ENCODE peak calls at places on chromosome 4, in six cellular contexts. One of them, this sample, is unnamed.

GRCh38 chr4:99827857-99828256 is 11.2 kb downstream of the DAPP1 start:
- DNase-seq in AG09309: no peak
- DNase-seq in neural crest cell: no peak
- DNase-seq in esophagus muscularis mucosa: no peak
- DNase-seq in brain microvascular endothelial cell: no peak
- DNase-seq in psoas muscle: no peak
- DNase-seq in this sample: no peak

GRCh38 chr4:185865901-185866328 is 53.9 kb upstream of the SORBS2 start:
- DNase-seq in AG09309: no peak
- DNase-seq in neural crest cell: no peak
- DNase-seq in esophagus muscularis mucosa: peak; percentile 47
- DNase-seq in brain microvascular endothelial cell: peak; percentile 74
- DNase-seq in psoas muscle: no peak
- DNase-seq in this sample: no peak

GRCh38 chr4:132328761-132329160 is 820.3 kb upstream of the PCDH10 start:
- DNase-seq in AG09309: no peak
- DNase-seq in neural crest cell: no peak
- DNase-seq in esophagus muscularis mucosa: no peak
- DNase-seq in brain microvascular endothelial cell: no peak
- DNase-seq in psoas muscle: no peak
- DNase-seq in this sample: no peak

GRCh38 chr4:107216379-107216778 is 180.3 kb upstream of the DKK2 start:
- DNase-seq in AG09309: no peak
- DNase-seq in neural crest cell: no peak
- DNase-seq in esophagus muscularis mucosa: no peak
- DNase-seq in brain microvascular endothelial cell: no peak
- DNase-seq in psoas muscle: no peak
- DNase-seq in this sample: no peak

GRCh38 chr4:185435466-185435865 is 9.7 kb upstream of the UFSP2 start:
- DNase-seq in AG09309: no peak
- DNase-seq in neural crest cell: no peak
- DNase-seq in esophagus muscularis mucosa: no peak
- DNase-seq in brain microvascular endothelial cell: no peak
- DNase-seq in psoas muscle: no peak
- DNase-seq in this sample: no peak

GRCh38 chr4:8514391-8514790 is 65.8 kb upstream of the GPR78 start:
- DNase-seq in AG09309: no peak
- DNase-seq in neural crest cell: no peak
- DNase-seq in esophagus muscularis mucosa: no peak
- DNase-seq in brain microvascular endothelial cell: no peak
- DNase-seq in psoas muscle: no peak
- DNase-seq in this sample: no peak

GRCh38 chr4:159312236-159312635 is 209.4 kb downstream of the RAPGEF2 start:
- DNase-seq in AG09309: no peak
- DNase-seq in neural crest cell: no peak
- DNase-seq in esophagus muscularis mucosa: no peak
- DNase-seq in brain microvascular endothelial cell: no peak
- DNase-seq in psoas muscle: no peak
- DNase-seq in this sample: no peak

GRCh38 chr4:72312032-72312650 is 256.9 kb downstream of the ADAMTS3 start:
- DNase-seq in AG09309: peak; percentile 91
- DNase-seq in neural crest cell: no peak
- DNase-seq in esophagus muscularis mucosa: no peak
- DNase-seq in brain microvascular endothelial cell: peak; percentile 96
- DNase-seq in psoas muscle: peak; percentile 60
- DNase-seq in this sample: no peak

GRCh38 chr4:1948232-1948631 is 60.5 kb downstream of the NELFA start:
- DNase-seq in AG09309: no peak
- DNase-seq in neural crest cell: no peak
- DNase-seq in esophagus muscularis mucosa: no peak
- DNase-seq in brain microvascular endothelial cell: no peak
- DNase-seq in psoas muscle: no peak
- DNase-seq in this sample: no peak

GRCh38 chr4:185201983-185202962 is 1.5 kb downstream of the CFAP97 start:
- DNase-seq in AG09309: no peak
- DNase-seq in neural crest cell: no peak
- DNase-seq in esophagus muscularis mucosa: no peak
- DNase-seq in brain microvascular endothelial cell: no peak
- DNase-seq in psoas muscle: no peak
- DNase-seq in this sample: no peak

GRCh38 chr4:189823611-189824010 is 117.1 kb upstream of the FRG1 start:
- DNase-seq in AG09309: no peak
- DNase-seq in neural crest cell: no peak
- DNase-seq in esophagus muscularis mucosa: peak; percentile 66
- DNase-seq in brain microvascular endothelial cell: no peak
- DNase-seq in psoas muscle: no peak
- DNase-seq in this sample: no peak

GRCh38 chr4:2412534-2412884 is 5.9 kb downstream of the ZFYVE28 start:
- DNase-seq in AG09309: no peak
- DNase-seq in neural crest cell: no peak
- DNase-seq in esophagus muscularis mucosa: no peak
- DNase-seq in brain microvascular endothelial cell: no peak
- DNase-seq in psoas muscle: no peak
- DNase-seq in this sample: no peak

GRCh38 chr4:48904101-48904500 is 2.5 kb downstream of the OCIAD2 start:
- DNase-seq in AG09309: no peak
- DNase-seq in neural crest cell: no peak
- DNase-seq in esophagus muscularis mucosa: no peak
- DNase-seq in brain microvascular endothelial cell: no peak
- DNase-seq in psoas muscle: no peak
- DNase-seq in this sample: no peak

GRCh38 chr4:14125375-14126129 is 498.0 kb upstream of the BOD1L1 start:
- DNase-seq in AG09309: no peak
- DNase-seq in neural crest cell: no peak
- DNase-seq in esophagus muscularis mucosa: no peak
- DNase-seq in brain microvascular endothelial cell: no peak
- DNase-seq in psoas muscle: no peak
- DNase-seq in this sample: no peak

GRCh38 chr4:102344520-102344954 is 745 bp downstream of the SLC39A8 start:
- DNase-seq in AG09309: no peak
- DNase-seq in neural crest cell: peak; percentile 49
- DNase-seq in esophagus muscularis mucosa: no peak
- DNase-seq in brain microvascular endothelial cell: peak; percentile 45
- DNase-seq in psoas muscle: peak; percentile 44
- DNase-seq in this sample: peak; percentile 61

DNA sequence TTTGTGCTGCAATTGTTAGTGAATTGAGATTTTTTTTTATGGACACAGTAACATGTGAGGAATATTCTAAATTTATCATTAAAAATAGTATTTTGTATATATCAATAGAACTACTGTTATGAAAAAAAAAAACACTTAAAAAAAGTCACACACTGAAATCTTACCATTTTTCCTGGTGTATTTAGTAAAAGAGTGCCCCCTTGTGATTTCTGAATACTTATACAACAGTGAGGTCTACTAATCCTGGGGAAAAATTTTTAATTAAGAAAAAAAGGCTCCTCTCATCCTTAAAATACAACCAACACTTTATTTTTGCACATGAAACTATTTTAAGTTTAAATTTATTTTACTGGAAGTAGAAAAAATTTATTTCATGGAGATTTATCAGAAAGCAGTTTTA is 56.4 kb upstream of the SPOCK3 start:
- DNase-seq in AG09309: no peak
- DNase-seq in neural crest cell: no peak
- DNase-seq in esophagus muscularis mucosa: no peak
- DNase-seq in brain microvascular endothelial cell: no peak
- DNase-seq in psoas muscle: no peak
- DNase-seq in this sample: no peak
- TF ChIP-seq CTCF in AG09309: no peak
- TF ChIP-seq CTCF in neural crest cell: peak; percentile 70
- TF ChIP-seq CTCF in esophagus muscularis mucosa: no peak
- TF ChIP-seq CTCF in brain microvascular endothelial cell: peak; percentile 13
- TF ChIP-seq CTCF in psoas muscle: peak; percentile 30
- TF ChIP-seq CTCF in this sample: peak; percentile 49

DNA sequence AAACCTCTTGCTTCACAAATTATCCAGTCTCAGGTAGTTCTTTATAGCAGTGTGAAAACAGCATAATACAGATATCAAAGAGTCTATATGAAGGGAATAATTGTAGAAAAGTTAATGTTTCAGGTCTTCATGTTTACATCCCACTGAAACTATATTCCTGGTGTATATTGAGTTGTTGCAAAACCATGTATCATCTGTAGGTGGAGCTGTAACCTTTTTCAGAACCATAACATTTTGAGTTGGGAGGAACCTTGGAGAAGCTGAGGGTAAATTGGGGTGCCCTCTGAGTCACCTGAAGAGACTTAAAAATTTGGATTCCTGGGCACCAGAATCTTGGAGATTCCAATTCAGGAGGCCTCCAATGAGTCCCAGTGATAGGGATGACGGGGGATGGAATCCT is 51.9 kb upstream of the TAPT1 start:
- DNase-seq in AG09309: no peak
- DNase-seq in neural crest cell: no peak
- DNase-seq in esophagus muscularis mucosa: no peak
- DNase-seq in brain microvascular endothelial cell: no peak
- DNase-seq in psoas muscle: no peak
- DNase-seq in this sample: no peak
- TF ChIP-seq CTCF in AG09309: peak; percentile 23
- TF ChIP-seq CTCF in neural crest cell: peak; percentile 22
- TF ChIP-seq CTCF in esophagus muscularis mucosa: no peak
- TF ChIP-seq CTCF in brain microvascular endothelial cell: no peak
- TF ChIP-seq CTCF in psoas muscle: no peak
- TF ChIP-seq CTCF in this sample: peak; percentile 23

GRCh38 chr4:113878718-113879117 is 100.7 kb downstream of the ARSJ start:
- DNase-seq in AG09309: no peak
- DNase-seq in neural crest cell: peak; percentile 19
- DNase-seq in esophagus muscularis mucosa: no peak
- DNase-seq in brain microvascular endothelial cell: peak; percentile 28
- DNase-seq in psoas muscle: no peak
- DNase-seq in this sample: no peak
- TF ChIP-seq CTCF in AG09309: peak; percentile 17
- TF ChIP-seq CTCF in neural crest cell: peak; percentile 58
- TF ChIP-seq CTCF in esophagus muscularis mucosa: no peak
- TF ChIP-seq CTCF in brain microvascular endothelial cell: peak; percentile 58
- TF ChIP-seq CTCF in psoas muscle: no peak
- TF ChIP-seq CTCF in this sample: peak; percentile 43

DNA sequence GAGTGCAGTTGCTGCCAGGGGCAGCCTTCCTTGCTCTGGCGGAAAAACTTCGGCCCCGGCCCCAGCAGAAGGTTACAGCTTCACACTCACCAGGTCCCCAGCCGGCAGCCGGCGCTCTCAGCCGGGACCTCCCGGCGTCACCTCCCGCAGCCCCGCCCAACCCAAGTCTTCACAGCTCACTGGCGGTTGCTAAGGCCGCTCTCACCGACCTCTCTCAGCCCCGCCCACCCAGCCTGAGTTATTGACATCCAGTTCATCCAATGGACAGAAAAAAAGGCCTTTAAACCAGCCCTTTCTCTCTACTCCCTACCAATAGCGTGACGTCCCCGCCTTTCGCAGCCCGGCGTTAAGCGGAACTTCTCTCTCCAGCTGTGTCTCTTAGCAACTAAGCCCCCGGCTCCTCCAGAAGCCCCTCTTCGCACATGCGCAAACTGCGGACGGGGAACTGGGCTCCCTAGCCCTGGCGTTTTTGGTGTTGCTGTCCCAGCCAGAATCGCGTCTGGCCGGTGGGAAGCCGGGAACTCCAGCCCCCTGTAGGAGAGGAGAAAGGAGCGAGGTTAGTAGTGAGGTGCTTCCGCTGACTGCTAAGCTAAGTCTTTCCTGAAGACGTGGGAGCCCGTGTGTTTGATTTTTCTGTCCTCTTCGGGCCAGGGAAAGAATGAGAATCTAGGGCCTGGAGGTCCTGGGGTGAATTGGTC is at the start of gene BBS12:
- DNase-seq in AG09309: peak; percentile 99
- DNase-seq in neural crest cell: peak; percentile 100
- DNase-seq in esophagus muscularis mucosa: peak; percentile 100
- DNase-seq in brain microvascular endothelial cell: peak; percentile 100
- DNase-seq in psoas muscle: peak; percentile 98
- DNase-seq in this sample: peak; percentile 98
- TF ChIP-seq CTCF in AG09309: peak; percentile 58
- TF ChIP-seq CTCF in neural crest cell: no peak
- TF ChIP-seq CTCF in esophagus muscularis mucosa: no peak
- TF ChIP-seq CTCF in brain microvascular endothelial cell: peak; percentile 68
- TF ChIP-seq CTCF in psoas muscle: no peak
- TF ChIP-seq CTCF in this sample: no peak

DNA sequence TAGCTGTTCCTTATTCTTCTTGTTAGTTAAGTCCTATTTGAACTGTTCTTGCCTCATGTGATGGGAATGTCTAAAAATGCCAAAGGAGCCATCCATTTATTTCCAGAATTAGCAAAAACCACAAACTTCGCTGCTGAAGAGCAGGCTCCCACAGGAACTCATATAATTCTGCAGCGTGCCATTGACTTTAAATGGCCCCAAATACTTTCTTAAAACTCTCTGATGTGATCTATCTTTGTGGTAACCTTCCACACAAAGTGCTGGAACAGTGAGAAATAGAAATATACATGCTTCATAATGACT is 392.5 kb upstream of the ZFP42 start:
- DNase-seq in AG09309: peak; percentile 97
- DNase-seq in neural crest cell: no peak
- DNase-seq in esophagus muscularis mucosa: no peak
- DNase-seq in brain microvascular endothelial cell: peak; percentile 64
- DNase-seq in psoas muscle: no peak
- DNase-seq in this sample: no peak
- TF ChIP-seq CTCF in AG09309: no peak
- TF ChIP-seq CTCF in neural crest cell: no peak
- TF ChIP-seq CTCF in esophagus muscularis mucosa: no peak
- TF ChIP-seq CTCF in brain microvascular endothelial cell: no peak
- TF ChIP-seq CTCF in psoas muscle: no peak
- TF ChIP-seq CTCF in this sample: no peak

GRCh38 chr4:174255790-174256189 is 27.7 kb downstream of the FBXO8 start:
- DNase-seq in AG09309: no peak
- DNase-seq in neural crest cell: no peak
- DNase-seq in esophagus muscularis mucosa: no peak
- DNase-seq in brain microvascular endothelial cell: peak; percentile 88
- DNase-seq in psoas muscle: no peak
- DNase-seq in this sample: no peak

GRCh38 chr4:174262624-174263444 is 20.6 kb downstream of the FBXO8 start:
- DNase-seq in AG09309: no peak
- DNase-seq in neural crest cell: no peak
- DNase-seq in esophagus muscularis mucosa: no peak
- DNase-seq in brain microvascular endothelial cell: no peak
- DNase-seq in psoas muscle: no peak
- DNase-seq in this sample: no peak

GRCh38 chr4:174260099-174260498 is 23.4 kb downstream of the FBXO8 start:
- DNase-seq in AG09309: peak; percentile 39
- DNase-seq in neural crest cell: no peak
- DNase-seq in esophagus muscularis mucosa: no peak
- DNase-seq in brain microvascular endothelial cell: peak; percentile 62
- DNase-seq in psoas muscle: no peak
- DNase-seq in this sample: no peak

GRCh38 chr4:174256277-174256713 is 27.2 kb downstream of the FBXO8 start:
- DNase-seq in AG09309: peak; percentile 18
- DNase-seq in neural crest cell: no peak
- DNase-seq in esophagus muscularis mucosa: no peak
- DNase-seq in brain microvascular endothelial cell: peak; percentile 31
- DNase-seq in psoas muscle: no peak
- DNase-seq in this sample: no peak

DNA sequence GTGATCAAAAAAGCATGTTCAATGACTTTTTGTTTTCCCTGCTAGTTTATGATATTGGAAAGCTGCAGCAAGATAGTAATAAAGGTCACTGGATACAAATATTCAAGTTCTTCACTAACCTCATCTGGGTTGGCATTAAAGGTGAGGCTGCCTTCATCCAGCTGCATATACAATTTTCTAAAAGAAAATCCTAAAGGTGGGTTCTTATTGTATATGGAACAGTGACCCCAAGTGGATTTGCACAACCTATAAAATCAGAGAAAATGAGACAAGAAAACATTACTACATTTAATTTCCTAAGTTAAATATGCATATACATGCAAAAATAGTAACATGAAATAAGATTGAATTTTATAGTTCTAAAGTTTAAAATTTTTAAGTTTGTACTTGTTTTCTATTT is 23.9 kb downstream of the FBXO8 start:
- DNase-seq in AG09309: no peak
- DNase-seq in neural crest cell: no peak
- DNase-seq in esophagus muscularis mucosa: no peak
- DNase-seq in brain microvascular endothelial cell: no peak
- DNase-seq in psoas muscle: no peak
- DNase-seq in this sample: no peak
- TF ChIP-seq CTCF in AG09309: no peak
- TF ChIP-seq CTCF in neural crest cell: no peak
- TF ChIP-seq CTCF in esophagus muscularis mucosa: no peak
- TF ChIP-seq CTCF in brain microvascular endothelial cell: no peak
- TF ChIP-seq CTCF in psoas muscle: no peak
- TF ChIP-seq CTCF in this sample: no peak